ENCODE peak calls at places on chromosomes 7 and 10, in four cellular contexts. One of them, this sample, is unnamed.
A peak's percentile ranks its signal among the peaks of the same experiment; 100 is the strongest.

GRCh38 chr10:103855424-103855823 is at the start of gene SH3PXD2A:
- DNase-seq in HepG2: peak; percentile 19
- DNase-seq in K562: no peak
- DNase-seq in H1: peak; percentile 78
- DNase-seq in this sample: no peak

GRCh38 chr7:27700501-27700900 is 37.8 kb upstream of the HIBADH start:
- DNase-seq in HepG2: no peak
- DNase-seq in K562: no peak
- DNase-seq in H1: no peak
- DNase-seq in this sample: no peak

GRCh38 chr7:16803881-16804673 is 722 bp downstream of the AGR2 start:
- DNase-seq in HepG2: peak; percentile 15
- DNase-seq in K562: no peak
- DNase-seq in H1: no peak
- DNase-seq in this sample: no peak

GRCh38 chr10:35611750-35612149 is 6.6 kb downstream of the GJD4 start:
- DNase-seq in HepG2: peak; percentile 20
- DNase-seq in K562: peak; percentile 23
- DNase-seq in H1: no peak
- DNase-seq in this sample: no peak

GRCh38 chr10:69819713-69820506 is 18.2 kb downstream of the COL13A1 start:
- DNase-seq in HepG2: no peak
- DNase-seq in K562: no peak
- DNase-seq in H1: no peak
- DNase-seq in this sample: no peak

GRCh38 chr7:11552676-11553075 is 279.3 kb downstream of the THSD7A start:
- DNase-seq in HepG2: no peak
- DNase-seq in K562: no peak
- DNase-seq in H1: no peak
- DNase-seq in this sample: no peak

GRCh38 chr7:138750926-138751464 is 46.8 kb upstream of the TMEM213 start:
- DNase-seq in HepG2: peak; percentile 19
- DNase-seq in K562: no peak
- DNase-seq in H1: no peak
- DNase-seq in this sample: no peak

GRCh38 chr10:61961278-61961677 is 59.8 kb downstream of the ARID5B start:
- DNase-seq in HepG2: no peak
- DNase-seq in K562: no peak
- DNase-seq in H1: no peak
- DNase-seq in this sample: peak; percentile 72

GRCh38 chr7:123714296-123715080 is 34.3 kb downstream of the WASL start:
- DNase-seq in HepG2: no peak
- DNase-seq in K562: no peak
- DNase-seq in H1: no peak
- DNase-seq in this sample: no peak

GRCh38 chr7:22921386-22922086 is 92.4 kb downstream of the HYCC1 start:
- DNase-seq in HepG2: peak; percentile 23
- DNase-seq in K562: no peak
- DNase-seq in H1: no peak
- DNase-seq in this sample: no peak
- TF ChIP-seq ATF2 in HepG2: no peak
- TF ChIP-seq ATF2 in K562: no peak
- TF ChIP-seq ATF2 in H1: no peak
- TF ChIP-seq ATF2 in this sample: no peak

GRCh38 chr10:98258683-98259454 is 9.1 kb downstream of the LOXL4 start:
- DNase-seq in HepG2: no peak
- DNase-seq in K562: no peak
- DNase-seq in H1: no peak
- DNase-seq in this sample: no peak
- TF ChIP-seq JUND in HepG2: no peak
- TF ChIP-seq JUND in K562: no peak
- TF ChIP-seq JUND in H1: no peak
- TF ChIP-seq JUND in this sample: no peak

GRCh38 chr7:1591396-1591795 is 21.6 kb upstream of the PSMG3 start:
- DNase-seq in HepG2: no peak
- DNase-seq in K562: no peak
- DNase-seq in H1: no peak
- DNase-seq in this sample: no peak

GRCh38 chr7:1590476-1590875 is 20.6 kb upstream of the PSMG3 start:
- DNase-seq in HepG2: no peak
- DNase-seq in K562: no peak
- DNase-seq in H1: no peak
- DNase-seq in this sample: no peak

GRCh38 chr7:1592299-1592842 is 22.5 kb upstream of the PSMG3 start:
- DNase-seq in HepG2: no peak
- DNase-seq in K562: no peak
- DNase-seq in H1: no peak
- DNase-seq in this sample: no peak

GRCh38 chr7:1590887-1591286 is 21.1 kb upstream of the PSMG3 start:
- DNase-seq in HepG2: no peak
- DNase-seq in K562: no peak
- DNase-seq in H1: no peak
- DNase-seq in this sample: no peak

GRCh38 chr7:1591876-1592275 is 22.0 kb upstream of the PSMG3 start:
- DNase-seq in HepG2: no peak
- DNase-seq in K562: no peak
- DNase-seq in H1: no peak
- DNase-seq in this sample: no peak
- TF ChIP-seq YY1 in HepG2: no peak
- TF ChIP-seq YY1 in K562: no peak
- TF ChIP-seq YY1 in H1: no peak
- TF ChIP-seq YY1 in this sample: no peak

DNA sequence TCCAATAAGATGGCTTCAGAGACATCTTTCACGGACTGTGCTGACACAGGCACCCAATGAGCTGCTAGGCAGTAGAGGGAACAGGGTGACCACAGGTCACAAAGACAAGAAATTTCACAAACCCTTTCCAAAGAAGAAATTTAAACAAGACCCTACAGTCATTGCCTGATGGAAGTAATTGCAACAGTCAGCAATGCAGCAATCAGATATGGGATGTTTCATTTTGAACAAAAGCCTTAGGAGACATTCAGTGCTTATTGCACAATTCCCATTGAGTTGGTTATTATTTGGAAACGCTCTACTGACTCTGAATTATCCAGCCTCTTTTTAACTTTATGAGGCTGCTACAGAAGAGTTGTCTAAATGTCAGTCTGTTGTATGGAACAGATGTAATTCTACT is 85.5 kb downstream of the ETV1 start:
- DNase-seq in HepG2: no peak
- DNase-seq in K562: no peak
- DNase-seq in H1: no peak
- DNase-seq in this sample: no peak
- TF ChIP-seq ATF2 in HepG2: no peak
- TF ChIP-seq ATF2 in K562: no peak
- TF ChIP-seq ATF2 in H1: no peak
- TF ChIP-seq ATF2 in this sample: no peak

GRCh38 chr10:25465582-25466372 is 291.0 kb downstream of the GPR158 start:
- DNase-seq in HepG2: no peak
- DNase-seq in K562: peak; percentile 84
- DNase-seq in H1: no peak
- DNase-seq in this sample: no peak
- TF ChIP-seq JUND in HepG2: no peak
- TF ChIP-seq JUND in K562: no peak
- TF ChIP-seq JUND in H1: no peak
- TF ChIP-seq JUND in this sample: no peak

DNA sequence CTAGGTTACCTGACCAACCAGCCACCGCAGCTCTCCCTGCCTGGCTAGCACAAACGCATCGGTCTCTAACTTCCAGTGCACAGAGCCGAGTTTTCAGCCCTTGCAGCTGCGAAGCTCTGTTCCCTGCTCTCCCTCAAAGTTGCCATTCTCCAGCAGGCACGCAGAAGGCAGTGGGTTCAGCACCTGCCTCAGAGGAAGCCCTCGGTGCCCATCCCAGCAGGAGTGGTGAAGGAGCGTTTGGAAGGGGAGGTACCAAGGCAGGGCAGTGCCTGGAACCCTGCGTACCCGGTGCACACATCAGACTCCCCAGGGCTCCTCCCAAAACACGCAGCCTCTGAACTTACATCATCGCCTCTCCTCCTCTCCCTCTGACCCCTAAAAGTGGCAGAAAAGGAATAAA is 1.7 kb upstream of the STK32C start:
- DNase-seq in HepG2: no peak
- DNase-seq in K562: no peak
- DNase-seq in H1: no peak
- DNase-seq in this sample: no peak
- TF ChIP-seq YY1 in HepG2: no peak
- TF ChIP-seq YY1 in K562: no peak
- TF ChIP-seq YY1 in H1: no peak
- TF ChIP-seq YY1 in this sample: no peak